ENCODE peak calls at places on chromosomes 11 and 22, in seven cellular contexts. G, K, R, H, W, A and O are unnamed samples.

GRCh38 chr22:40056163-40056958 is 61.6 kb downstream of the FAM83F start:
- DNase-seq in H (no peak), G (no peak), A (no peak), R (no peak), W (no peak), K (no peak), O (no peak)

GRCh38 chr11:413120-414081 is 1.4 kb downstream of the SIGIRR start:
- DNase-seq in K (no peak), G (no peak), W (peak), A (no peak), R (no peak), H (no peak), O (no peak)

GRCh38 chr22:42360348-42360747 is 71.9 kb downstream of the NFAM1 start:
- DNase-seq in R (no peak), A (no peak), G (no peak), W (no peak), H (no peak), K (no peak), O (no peak)

GRCh38 chr11:56331861-56332491 is 13.9 kb upstream of the OR8K1 start:
- DNase-seq in A (no peak), K (no peak), R (peak), H (no peak), G (no peak), W (no peak), O (no peak)

GRCh38 chr22:48407256-48407955 is 1420.3 kb downstream of the BRD1 start:
- DNase-seq in A (no peak), H (no peak), W (no peak), G (no peak), K (no peak), R (no peak), O (no peak)

GRCh38 chr22:39724390-39724789 is 153.8 kb downstream of the CACNA1I start:
- DNase-seq in A (no peak), H (no peak), W (no peak), G (no peak), K (peak), R (peak), O (no peak)

GRCh38 chr11:15206791-15207190 is 92.1 kb downstream of the INSC start:
- DNase-seq in H (no peak), A (no peak), R (no peak), G (no peak), W (no peak), K (no peak), O (no peak)

GRCh38 chr11:47467372-47467771 is 18.4 kb upstream of the RAPSN start:
- DNase-seq in G (no peak), A (no peak), H (no peak), W (no peak), K (no peak), R (no peak), O (no peak)

GRCh38 chr22:48357196-48357595 is 1470.5 kb downstream of the BRD1 start:
- DNase-seq in G (no peak), K (peak), H (no peak), A (no peak), W (peak), R (peak), O (no peak)

GRCh38 chr11:33819278-33819677 is 45.0 kb upstream of the FBXO3 start:
- DNase-seq in G (no peak), H (no peak), K (no peak), W (no peak), R (no peak), A (no peak), O (no peak)

GRCh38 chr22:48714231-48714630 is 1113.4 kb downstream of the BRD1 start:
- DNase-seq in R (no peak), G (no peak), A (no peak), H (no peak), K (no peak), W (no peak), O (no peak)

GRCh38 chr11:81869337-81870065 is 864.2 kb downstream of the FAM181B start:
- DNase-seq in A (no peak), H (no peak), R (no peak), W (no peak), K (no peak), G (no peak), O (no peak)
- H2AK5ac ChIP-seq in A (no peak), H (no peak), R (no peak), W (no peak), K (no peak), G (no peak), O (no peak)

GRCh38 chr11:64256300-64256699 is 5.0 kb downstream of the PLCB3 start:
- DNase-seq in H (no peak), G (no peak), A (no peak), W (no peak), R (no peak), K (no peak), O (no peak)
- H2AK5ac ChIP-seq in H (no peak), G (no peak), A (no peak), W (no peak), R (no peak), K (no peak), O (no peak)

DNA sequence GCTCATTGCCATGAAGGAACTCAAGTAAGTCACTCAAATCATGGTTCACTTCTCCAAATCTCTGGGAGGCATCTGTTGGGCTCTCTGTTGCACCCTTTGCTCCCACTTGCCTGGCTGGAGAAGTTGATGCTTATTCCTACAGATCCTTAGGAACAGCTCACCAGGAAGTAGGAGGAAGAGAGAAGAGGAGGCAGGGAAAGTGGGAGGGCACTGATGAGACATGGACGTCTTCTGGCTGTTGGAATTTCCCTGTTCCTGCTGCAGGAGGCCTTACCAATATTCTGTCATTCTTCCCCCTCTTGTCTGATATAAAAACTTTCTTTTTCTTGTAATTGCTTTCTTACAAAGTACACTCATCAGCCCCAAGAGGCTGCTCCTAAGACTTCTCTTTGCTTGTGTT is 13.6 kb downstream of the POLR2F start:
- DNase-seq in R (no peak), H (no peak), W (no peak), G (no peak), K (no peak), A (no peak), O (peak)
- H2AK5ac ChIP-seq in R (no peak), H (no peak), W (no peak), G (no peak), K (no peak), A (no peak), O (no peak)

GRCh38 chr11:17574141-17574798 is 27.2 kb downstream of the OTOG start:
- DNase-seq in R (peak), H (no peak), W (peak), G (no peak), K (no peak), A (no peak), O (no peak)
- H2AK5ac ChIP-seq in R (no peak), H (no peak), W (no peak), G (no peak), K (no peak), A (no peak), O (no peak)

GRCh38 chr22:25630446-25630845 is 66.0 kb downstream of the GRK3 start:
- DNase-seq in W (no peak), H (no peak), K (no peak), R (no peak), G (no peak), A (peak), O (no peak)
- H2AK5ac ChIP-seq in W (no peak), H (no peak), K (no peak), R (no peak), G (no peak), A (no peak), O (no peak)

GRCh38 chr22:23833911-23834317 is 4.9 kb downstream of the DERL3 start:
- DNase-seq in W (no peak), K (no peak), A (no peak), R (no peak), G (no peak), H (no peak), O (no peak)
- H2AK5ac ChIP-seq in W (no peak), K (no peak), A (no peak), R (no peak), G (no peak), H (no peak), O (no peak)

DNA sequence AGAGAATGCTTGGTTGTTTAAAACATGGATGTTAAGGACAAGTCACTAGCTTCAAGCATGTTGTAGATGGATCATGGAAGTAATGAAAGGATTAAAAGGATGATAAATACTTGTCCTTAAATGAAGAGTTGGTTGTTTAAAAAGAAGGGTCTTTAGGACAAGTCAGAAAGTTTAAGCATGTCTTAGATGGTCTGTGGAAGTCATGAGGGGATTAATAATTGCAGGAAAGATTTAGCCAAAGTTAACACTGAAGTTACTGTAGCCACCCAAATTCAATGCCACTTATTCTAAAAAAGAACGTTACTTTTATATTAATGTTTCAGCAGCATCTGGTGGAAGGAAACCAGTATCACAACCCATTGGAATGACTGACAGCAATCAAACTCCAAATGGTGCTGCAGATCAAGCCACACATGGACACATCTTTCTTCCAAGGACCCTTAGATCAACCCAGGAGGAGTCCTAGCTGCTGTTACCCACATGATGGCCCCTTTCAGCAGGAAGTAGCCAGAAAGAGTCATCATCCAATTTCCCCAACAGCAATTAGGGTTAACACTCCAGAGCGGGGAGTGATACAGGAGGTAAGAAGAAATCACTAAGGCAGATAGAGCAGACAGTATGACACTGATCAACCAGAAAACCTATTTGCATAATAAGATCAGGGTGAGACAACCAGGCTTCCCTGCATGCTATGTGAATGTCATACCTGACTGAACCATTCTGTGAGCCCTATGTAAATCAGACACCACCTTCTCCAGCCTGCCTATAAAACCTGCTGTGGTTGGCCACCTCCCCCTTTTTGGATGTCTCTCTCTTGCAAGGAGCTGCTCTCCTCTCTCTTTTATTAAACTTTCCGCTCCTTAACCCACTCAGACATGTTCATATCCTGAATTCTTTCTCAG is 88.4 kb upstream of the GNAZ start:
- DNase-seq in K (peak), G (no peak), H (no peak), A (no peak), W (no peak), R (no peak), O (no peak)
- H2AK5ac ChIP-seq in K (no peak), G (no peak), H (no peak), A (no peak), W (no peak), R (no peak), O (no peak)